ENCODE peak calls at places on chromosomes 7 and 10, in nine cellular contexts. One of them, this sample, is unnamed. For H3K4me1, the result is how much of the 10 kb centered on the place peaks cover.

GRCh38 chr7:28191751-28192150 is 11.2 kb upstream of the JAZF1 start:
- DNase-seq in SK-N-SH: no peak
- DNase-seq in tibial nerve: no peak
- DNase-seq in transverse colon: no peak
- DNase-seq in esophagus muscularis mucosa: no peak
- DNase-seq in ovary: no peak
- DNase-seq in HepG2: no peak
- DNase-seq in suprapubic skin: no peak
- DNase-seq in A549: no peak
- DNase-seq in this sample: no peak

GRCh38 chr7:372546-372938 is 82.6 kb downstream of the FOXL3 start:
- DNase-seq in esophagus muscularis mucosa: no peak
- DNase-seq in transverse colon: no peak
- DNase-seq in ovary: no peak
- DNase-seq in tibial nerve: peak
- DNase-seq in HepG2: no peak
- DNase-seq in A549: no peak
- DNase-seq in SK-N-SH: no peak
- DNase-seq in suprapubic skin: peak
- DNase-seq in this sample: no peak

GRCh38 chr7:3861941-3862340 is 560.9 kb downstream of the SDK1 start:
- DNase-seq in tibial nerve: no peak
- DNase-seq in ovary: peak
- DNase-seq in A549: no peak
- DNase-seq in suprapubic skin: peak
- DNase-seq in esophagus muscularis mucosa: no peak
- DNase-seq in HepG2: no peak
- DNase-seq in SK-N-SH: no peak
- DNase-seq in transverse colon: no peak
- DNase-seq in this sample: no peak

GRCh38 chr7:149818536-149818840 is 19.7 kb upstream of the ZNF862 start:
- DNase-seq in transverse colon: no peak
- DNase-seq in ovary: no peak
- DNase-seq in esophagus muscularis mucosa: no peak
- DNase-seq in HepG2: no peak
- DNase-seq in SK-N-SH: no peak
- DNase-seq in tibial nerve: no peak
- DNase-seq in suprapubic skin: no peak
- DNase-seq in A549: no peak
- DNase-seq in this sample: no peak

GRCh38 chr7:70679666-70680065 is 452.3 kb upstream of the GALNT17 start:
- DNase-seq in esophagus muscularis mucosa: no peak
- DNase-seq in HepG2: no peak
- DNase-seq in A549: no peak
- DNase-seq in transverse colon: no peak
- DNase-seq in tibial nerve: no peak
- DNase-seq in ovary: no peak
- DNase-seq in suprapubic skin: no peak
- DNase-seq in SK-N-SH: no peak
- DNase-seq in this sample: no peak

GRCh38 chr10:118047363-118047719 is 600 bp upstream of the RAB11FIP2 start:
- DNase-seq in HepG2: no peak
- DNase-seq in ovary: no peak
- DNase-seq in transverse colon: no peak
- DNase-seq in tibial nerve: no peak
- DNase-seq in SK-N-SH: no peak
- DNase-seq in suprapubic skin: no peak
- DNase-seq in A549: peak
- DNase-seq in esophagus muscularis mucosa: no peak
- DNase-seq in this sample: no peak

GRCh38 chr10:61304751-61305150 is 148.4 kb downstream of the TMEM26 start:
- DNase-seq in tibial nerve: no peak
- DNase-seq in transverse colon: no peak
- DNase-seq in suprapubic skin: no peak
- DNase-seq in SK-N-SH: no peak
- DNase-seq in HepG2: no peak
- DNase-seq in ovary: no peak
- DNase-seq in A549: no peak
- DNase-seq in esophagus muscularis mucosa: no peak
- DNase-seq in this sample: no peak

GRCh38 chr10:80708808-80709207 is 171.1 kb downstream of the SH2D4B start:
- DNase-seq in transverse colon: no peak
- DNase-seq in A549: no peak
- DNase-seq in ovary: no peak
- DNase-seq in suprapubic skin: no peak
- DNase-seq in esophagus muscularis mucosa: no peak
- DNase-seq in SK-N-SH: no peak
- DNase-seq in HepG2: no peak
- DNase-seq in tibial nerve: no peak
- DNase-seq in this sample: no peak

GRCh38 chr7:56213574-56213973 is 97.4 kb upstream of the NUPR2 start:
- DNase-seq in tibial nerve: no peak
- DNase-seq in A549: no peak
- DNase-seq in HepG2: no peak
- DNase-seq in ovary: no peak
- DNase-seq in SK-N-SH: no peak
- DNase-seq in transverse colon: no peak
- DNase-seq in esophagus muscularis mucosa: no peak
- DNase-seq in suprapubic skin: no peak
- DNase-seq in this sample: no peak

GRCh38 chr10:114402871-114403544 is 1.3 kb downstream of the AFAP1L2 start:
- DNase-seq in A549: no peak
- DNase-seq in suprapubic skin: no peak
- DNase-seq in transverse colon: no peak
- DNase-seq in tibial nerve: no peak
- DNase-seq in SK-N-SH: no peak
- DNase-seq in HepG2: no peak
- DNase-seq in esophagus muscularis mucosa: no peak
- DNase-seq in ovary: no peak
- DNase-seq in this sample: no peak

GRCh38 chr7:69588773-69589172 is 9.5 kb upstream of the AUTS2 start:
- DNase-seq in ovary: no peak
- DNase-seq in tibial nerve: no peak
- DNase-seq in suprapubic skin: no peak
- DNase-seq in esophagus muscularis mucosa: no peak
- DNase-seq in SK-N-SH: no peak
- DNase-seq in A549: no peak
- DNase-seq in transverse colon: no peak
- DNase-seq in HepG2: no peak
- DNase-seq in this sample: no peak

GRCh38 chr10:92993671-92994304 is 66.8 kb upstream of the CYP26C1 start:
- DNase-seq in esophagus muscularis mucosa: no peak
- DNase-seq in SK-N-SH: peak
- DNase-seq in suprapubic skin: no peak
- DNase-seq in tibial nerve: no peak
- DNase-seq in ovary: no peak
- DNase-seq in transverse colon: no peak
- DNase-seq in HepG2: no peak
- DNase-seq in A549: no peak
- DNase-seq in this sample: no peak

GRCh38 chr10:117168135-117168674 is 29.1 kb upstream of the KCNK18 start:
- DNase-seq in tibial nerve: no peak
- DNase-seq in HepG2: no peak
- DNase-seq in suprapubic skin: peak
- DNase-seq in ovary: peak
- DNase-seq in esophagus muscularis mucosa: no peak
- DNase-seq in transverse colon: peak
- DNase-seq in SK-N-SH: peak
- DNase-seq in A549: peak
- DNase-seq in this sample: peak

GRCh38 chr10:7457478-7458316 is 46.9 kb upstream of the SFMBT2 start:
- DNase-seq in HepG2: no peak
- DNase-seq in transverse colon: no peak
- DNase-seq in tibial nerve: no peak
- DNase-seq in suprapubic skin: no peak
- DNase-seq in ovary: no peak
- DNase-seq in SK-N-SH: no peak
- DNase-seq in A549: no peak
- DNase-seq in esophagus muscularis mucosa: no peak
- DNase-seq in this sample: no peak

GRCh38 chr7:1646391-1646790 is 23.7 kb upstream of the ELFN1 start:
- DNase-seq in ovary: no peak
- DNase-seq in A549: no peak
- DNase-seq in SK-N-SH: no peak
- DNase-seq in transverse colon: no peak
- DNase-seq in suprapubic skin: no peak
- DNase-seq in HepG2: no peak
- DNase-seq in tibial nerve: no peak
- DNase-seq in esophagus muscularis mucosa: no peak
- DNase-seq in this sample: no peak

GRCh38 chr7:1649751-1650326 is 20.2 kb upstream of the ELFN1 start:
- DNase-seq in ovary: no peak
- DNase-seq in SK-N-SH: no peak
- DNase-seq in suprapubic skin: no peak
- DNase-seq in transverse colon: no peak
- DNase-seq in A549: no peak
- DNase-seq in tibial nerve: no peak
- DNase-seq in HepG2: no peak
- DNase-seq in esophagus muscularis mucosa: no peak
- DNase-seq in this sample: no peak

GRCh38 chr7:1645071-1646015 is 24.7 kb upstream of the ELFN1 start:
- DNase-seq in transverse colon: no peak
- DNase-seq in HepG2: no peak
- DNase-seq in A549: no peak
- DNase-seq in SK-N-SH: no peak
- DNase-seq in esophagus muscularis mucosa: no peak
- DNase-seq in suprapubic skin: no peak
- DNase-seq in ovary: no peak
- DNase-seq in tibial nerve: no peak
- DNase-seq in this sample: no peak

GRCh38 chr7:1647961-1648631 is 22.0 kb upstream of the ELFN1 start:
- DNase-seq in tibial nerve: no peak
- DNase-seq in transverse colon: no peak
- DNase-seq in suprapubic skin: no peak
- DNase-seq in ovary: no peak
- DNase-seq in HepG2: no peak
- DNase-seq in A549: no peak
- DNase-seq in SK-N-SH: peak
- DNase-seq in esophagus muscularis mucosa: no peak
- DNase-seq in this sample: peak

DNA sequence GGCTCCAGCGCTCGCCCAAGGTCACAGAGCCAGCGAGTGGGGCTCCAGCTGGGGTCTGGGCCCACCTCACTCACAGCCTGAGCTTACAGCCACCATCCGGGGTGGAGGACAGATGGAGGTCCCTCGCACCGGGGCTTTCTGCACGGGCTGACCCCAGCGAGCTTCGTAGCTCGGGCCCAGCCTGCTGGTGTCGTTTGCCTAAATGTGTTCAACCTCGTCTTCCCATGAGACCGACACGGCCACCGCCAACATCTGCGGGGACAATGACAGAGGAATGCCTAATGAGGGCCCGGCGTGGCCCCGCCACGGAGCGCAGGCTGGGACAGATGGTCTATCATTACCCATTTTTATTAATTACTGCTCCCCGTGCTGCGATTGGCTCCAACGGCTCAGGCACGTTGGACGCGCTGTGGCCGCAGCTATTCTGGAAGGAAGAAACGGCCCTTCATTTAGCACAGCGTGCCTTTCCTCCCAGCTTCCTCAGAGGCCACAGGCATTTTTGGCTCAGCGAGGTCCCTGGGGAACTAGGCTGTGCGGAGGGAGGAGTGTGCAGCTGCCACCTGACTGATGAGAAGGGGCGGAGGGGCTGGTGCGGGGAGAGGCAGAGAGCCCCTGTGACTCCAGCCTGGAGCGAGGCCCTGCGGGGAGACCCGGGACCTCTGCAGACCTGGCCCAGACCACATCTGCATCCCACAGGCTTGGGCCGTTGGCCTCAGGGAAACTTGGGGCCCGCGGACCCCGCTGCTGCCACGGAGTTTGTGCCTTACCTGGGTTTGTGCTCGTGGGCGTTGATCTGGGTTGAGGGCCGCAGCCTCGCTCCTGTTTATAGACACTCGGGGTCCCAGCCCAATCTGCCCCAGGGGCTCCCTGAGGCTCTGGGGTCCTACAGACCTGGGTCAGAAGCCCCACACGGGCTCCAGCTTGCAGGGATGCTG is 22.9 kb upstream of the ELFN1 start:
- DNase-seq in transverse colon: no peak
- DNase-seq in A549: no peak
- DNase-seq in suprapubic skin: no peak
- DNase-seq in tibial nerve: no peak
- DNase-seq in ovary: no peak
- DNase-seq in HepG2: no peak
- DNase-seq in esophagus muscularis mucosa: no peak
- DNase-seq in SK-N-SH: peak
- DNase-seq in this sample: no peak
- H3K4me1 ChIP-seq in transverse colon: under half
- H3K4me1 ChIP-seq in A549: under half
- H3K4me1 ChIP-seq in suprapubic skin: under half
- H3K4me1 ChIP-seq in tibial nerve: under half
- H3K4me1 ChIP-seq in ovary: under half
- H3K4me1 ChIP-seq in HepG2: half or more
- H3K4me1 ChIP-seq in esophagus muscularis mucosa: under half
- H3K4me1 ChIP-seq in SK-N-SH: half or more
- H3K4me1 ChIP-seq in this sample: under half

DNA sequence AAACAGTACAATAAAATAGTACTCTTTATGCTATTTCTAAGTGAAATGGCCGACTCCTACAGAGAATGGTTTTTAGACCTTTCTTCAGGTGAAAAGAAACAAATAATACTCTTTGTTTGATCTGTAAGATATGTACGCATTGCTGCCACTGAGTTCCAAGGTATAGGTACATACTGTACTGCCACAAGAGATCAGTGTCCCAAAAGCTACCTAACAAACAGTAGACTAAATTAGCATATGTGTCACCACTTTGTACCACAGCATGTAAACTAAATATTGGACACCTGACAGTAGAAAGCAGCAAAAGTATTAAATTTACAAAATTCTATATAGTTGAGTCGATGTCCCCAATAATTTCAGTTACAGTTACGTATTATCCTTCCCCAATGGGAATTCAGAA is 14.4 kb downstream of the MTPN start:
- DNase-seq in SK-N-SH: no peak
- DNase-seq in HepG2: peak
- DNase-seq in tibial nerve: no peak
- DNase-seq in transverse colon: no peak
- DNase-seq in suprapubic skin: no peak
- DNase-seq in ovary: no peak
- DNase-seq in A549: no peak
- DNase-seq in esophagus muscularis mucosa: no peak
- DNase-seq in this sample: no peak
- H3K4me3 ChIP-seq in SK-N-SH: no peak
- H3K4me3 ChIP-seq in HepG2: no peak
- H3K4me3 ChIP-seq in tibial nerve: no peak
- H3K4me3 ChIP-seq in transverse colon: no peak
- H3K4me3 ChIP-seq in suprapubic skin: no peak
- H3K4me3 ChIP-seq in ovary: no peak
- H3K4me3 ChIP-seq in A549: no peak
- H3K4me3 ChIP-seq in esophagus muscularis mucosa: no peak
- H3K4me3 ChIP-seq in this sample: no peak

GRCh38 chr7:131607291-131608111 is 51.1 kb upstream of the PODXL start:
- DNase-seq in HepG2: no peak
- DNase-seq in ovary: no peak
- DNase-seq in suprapubic skin: no peak
- DNase-seq in esophagus muscularis mucosa: no peak
- DNase-seq in transverse colon: no peak
- DNase-seq in SK-N-SH: no peak
- DNase-seq in tibial nerve: no peak
- DNase-seq in A549: no peak
- DNase-seq in this sample: no peak
- TF ChIP-seq EP300 in HepG2: no peak
- TF ChIP-seq EP300 in ovary: no peak
- TF ChIP-seq EP300 in suprapubic skin: no peak
- TF ChIP-seq EP300 in esophagus muscularis mucosa: no peak
- TF ChIP-seq EP300 in transverse colon: no peak
- TF ChIP-seq EP300 in SK-N-SH: no peak
- TF ChIP-seq EP300 in tibial nerve: no peak
- TF ChIP-seq EP300 in A549: no peak
- TF ChIP-seq EP300 in this sample: no peak

GRCh38 chr10:69403066-69403465 is 13.7 kb downstream of the TACR2 start:
- DNase-seq in HepG2: no peak
- DNase-seq in A549: no peak
- DNase-seq in transverse colon: no peak
- DNase-seq in SK-N-SH: no peak
- DNase-seq in tibial nerve: no peak
- DNase-seq in suprapubic skin: no peak
- DNase-seq in esophagus muscularis mucosa: no peak
- DNase-seq in ovary: no peak
- DNase-seq in this sample: no peak
- H3K4me1 ChIP-seq in HepG2: under half
- H3K4me1 ChIP-seq in A549: under half
- H3K4me1 ChIP-seq in transverse colon: under half
- H3K4me1 ChIP-seq in SK-N-SH: under half
- H3K4me1 ChIP-seq in tibial nerve: under half
- H3K4me1 ChIP-seq in suprapubic skin: under half
- H3K4me1 ChIP-seq in esophagus muscularis mucosa: under half
- H3K4me1 ChIP-seq in ovary: under half
- H3K4me1 ChIP-seq in this sample: half or more